ENCODE peak calls at places on chromosomes 12 and 14, in four cellular contexts. K is ovary, C is Peyer's patch, M is body of pancreas. D is an unnamed sample. For H3K4me1, the result is how much of the 10 kb centered on the place peaks cover.

GRCh38 chr12:96233941-96234461 is 39.8 kb downstream of the ELK3 start:
- DNase-seq in K (peak), C (peak), M (peak), D (peak)

GRCh38 chr12:19198272-19198671 is 68.7 kb downstream of the PLEKHA5 start:
- DNase-seq in K (no peak), C (no peak), M (no peak), D (peak)

GRCh38 chr12:100753837-100754236 is 40.7 kb upstream of the ANO4 start:
- DNase-seq in K (no peak), C (no peak), M (no peak), D (no peak)

GRCh38 chr14:100889641-100890040 is 13.9 kb downstream of the RTL1 start:
- DNase-seq in K (no peak), C (no peak), M (no peak), D (no peak)

GRCh38 chr14:71621966-71622365 is 310.3 kb upstream of the RGS6 start:
- DNase-seq in K (no peak), C (no peak), M (no peak), D (no peak)

GRCh38 chr12:51520576-51521325 is 70.3 kb upstream of the SCN8A start:
- DNase-seq in K (no peak), C (no peak), M (no peak), D (no peak)

GRCh38 chr12:30836656-30837445 is 82.1 kb upstream of the CAPRIN2 start:
- DNase-seq in K (no peak), C (no peak), M (no peak), D (no peak)

GRCh38 chr14:106613256-106613655 is 1086.9 kb downstream of the TMEM121 start:
- DNase-seq in K (no peak), C (no peak), M (no peak), D (no peak)

GRCh38 chr12:127025545-127025944 is 1241.4 kb upstream of the TMEM132C start:
- DNase-seq in K (no peak), C (no peak), M (no peak), D (no peak)

GRCh38 chr12:51951843-51952722 is 584 bp downstream of the ACVR1B start:
- DNase-seq in K (peak), C (no peak), M (peak), D (peak)

GRCh38 chr12:14993537-14994266 is 20.9 kb downstream of the PDE6H start:
- DNase-seq in K (no peak), C (no peak), M (no peak), D (peak)

GRCh38 chr12:81077686-81078441 is at the start of gene ACSS3:
- DNase-seq in K (peak), C (no peak), M (peak), D (no peak)

GRCh38 chr12:127809236-127809635 is 457.7 kb upstream of the TMEM132C start:
- DNase-seq in K (no peak), C (no peak), M (peak), D (no peak)

GRCh38 chr12:64780531-64781373 is 21.5 kb upstream of the GNS start:
- DNase-seq in K (peak), C (peak), M (peak), D (peak)

GRCh38 chr14:56810341-56810740 is at the start of gene OTX2:
- DNase-seq in K (no peak), C (no peak), M (no peak), D (no peak)

GRCh38 chr14:31090872-31091764 is 64.9 kb upstream of the STRN3 start:
- DNase-seq in K (no peak), C (no peak), M (peak), D (no peak)

GRCh38 chr12:66627270-66627987 is 51.4 kb downstream of the GRIP1 start:
- DNase-seq in K (no peak), C (no peak), M (peak), D (no peak)

GRCh38 chr12:13229504-13229903 is 33.0 kb downstream of the EMP1 start:
- DNase-seq in K (no peak), C (no peak), M (no peak), D (no peak)

GRCh38 chr12:84502907-84503787 is 409.5 kb downstream of the SLC6A15 start:
- DNase-seq in K (no peak), C (no peak), M (peak), D (peak)

GRCh38 chr12:76883826-76884225 is 5.0 kb upstream of the CSRP2 start:
- DNase-seq in K (peak), C (no peak), M (peak), D (no peak)

GRCh38 chr14:68507544-68508081 is 285.3 kb downstream of the ZFP36L1 start:
- DNase-seq in K (no peak), C (no peak), M (peak), D (no peak)

DNA sequence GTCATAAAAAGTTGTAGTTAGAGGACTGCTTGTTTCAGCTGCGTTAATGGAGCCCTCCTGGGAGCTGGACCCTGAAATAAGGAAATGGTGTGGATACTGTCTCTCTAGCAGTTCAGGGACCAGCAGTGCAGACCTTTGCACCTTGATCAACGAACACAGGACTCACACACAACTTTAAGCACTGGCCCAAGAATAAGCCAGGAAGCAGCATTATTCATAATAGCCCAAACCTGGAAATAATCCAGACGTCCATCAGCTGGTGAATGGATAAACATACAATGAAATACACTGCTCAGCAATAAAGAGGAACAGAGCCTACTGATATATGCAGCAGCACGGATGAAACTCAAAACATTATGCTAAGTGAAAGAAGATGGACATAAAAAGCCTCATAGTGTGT is 304.0 kb upstream of the FKBP4 start:
- DNase-seq in K (no peak), C (no peak), M (no peak), D (no peak)
- H3K4me1 ChIP-seq in K (under half), C (under half), M (under half), D (under half)

GRCh38 chr14:20247651-20248246 is 8.7 kb downstream of the OR11H4 start:
- DNase-seq in K (no peak), C (no peak), M (no peak), D (no peak)
- TF ChIP-seq CTCF in K (no peak), C (no peak), M (peak), D (peak)

GRCh38 chr14:37591311-37591940 is 3.6 kb downstream of the FOXA1 start:
- DNase-seq in K (no peak), C (no peak), M (no peak), D (no peak)
- H3K4me3 ChIP-seq in K (peak), C (no peak), M (no peak), D (no peak)

GRCh38 chr14:104734991-104735779 is 11.2 kb downstream of the ADSS1 start:
- DNase-seq in K (no peak), C (no peak), M (no peak), D (no peak)
- H3K4me1 ChIP-seq in K (under half), C (under half), M (under half), D (under half)

GRCh38 chr14:54025661-54026060 is 69.0 kb upstream of the BMP4 start:
- DNase-seq in K (no peak), C (no peak), M (no peak), D (peak)
- TF ChIP-seq CTCF in K (no peak), C (peak), M (peak), D (peak)

GRCh38 chr12:121798807-121799174 is 5.0 kb upstream of the SETD1B start:
- DNase-seq in K (no peak), C (no peak), M (no peak), D (peak)

GRCh38 chr12:121799842-121800693 is 3.7 kb upstream of the SETD1B start:
- DNase-seq in K (peak), C (peak), M (peak), D (peak)

GRCh38 chr12:121799175-121799841 is 4.5 kb upstream of the SETD1B start:
- DNase-seq in K (no peak), C (no peak), M (peak), D (peak)

GRCh38 chr12:121796855-121797751 is 3.6 kb upstream of the RHOF start:
- DNase-seq in K (peak), C (no peak), M (peak), D (peak)

DNA sequence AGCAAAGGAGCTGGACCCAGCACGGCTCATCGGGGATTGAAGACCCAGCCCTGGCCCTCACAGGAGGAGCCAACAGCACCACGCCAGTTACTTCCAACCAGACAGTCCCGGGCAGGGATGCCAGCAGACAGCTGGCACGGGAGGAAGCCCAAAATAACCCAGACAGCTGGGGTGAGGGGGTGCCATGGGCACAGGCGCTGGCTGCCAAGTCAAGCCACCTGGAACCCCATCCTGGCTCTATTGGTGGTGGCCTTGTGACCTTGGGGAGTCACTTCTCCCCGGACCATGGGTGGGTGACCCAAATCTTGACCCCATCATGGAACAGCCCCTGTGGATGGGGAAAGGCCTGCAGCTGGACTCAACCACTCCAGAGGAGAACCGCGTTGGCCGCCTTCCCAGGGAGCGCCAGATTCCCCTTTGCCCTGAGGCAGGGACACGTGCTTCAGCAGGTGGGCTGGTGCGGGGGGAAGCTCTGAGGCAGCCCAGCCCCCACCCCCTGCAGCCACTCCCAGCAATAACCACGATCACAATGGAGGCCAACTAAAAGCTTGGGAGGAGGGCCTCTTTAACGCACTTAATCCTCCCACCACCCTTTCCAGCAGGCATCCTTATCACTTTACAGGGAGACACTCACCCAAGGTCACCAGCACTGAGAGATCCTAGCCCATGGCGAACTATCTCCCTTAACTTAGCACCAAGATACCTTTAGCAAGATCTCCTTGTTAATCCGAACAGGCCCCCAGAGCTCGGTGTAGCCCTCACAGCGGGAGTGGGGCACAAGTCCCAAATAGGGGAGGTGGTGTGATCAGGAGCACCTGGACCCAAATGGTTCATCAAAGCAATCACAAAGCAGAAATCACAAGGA is 4.7 kb upstream of the RHOF start:
- DNase-seq in K (peak), C (no peak), M (peak), D (peak)
- H3K4me3 ChIP-seq in K (no peak), C (no peak), M (no peak), D (peak)

GRCh38 chr12:121133838-121134237 is 1.2 kb downstream of the P2RX7 start:
- DNase-seq in K (no peak), C (no peak), M (no peak), D (no peak)
- H3K4me1 ChIP-seq in K (under half), C (under half), M (under half), D (under half)

GRCh38 chr12:42104087-42104486 is 40.6 kb downstream of the GXYLT1 start:
- DNase-seq in K (no peak), C (no peak), M (no peak), D (no peak)
- TF ChIP-seq CTCF in K (no peak), C (no peak), M (no peak), D (peak)

DNA sequence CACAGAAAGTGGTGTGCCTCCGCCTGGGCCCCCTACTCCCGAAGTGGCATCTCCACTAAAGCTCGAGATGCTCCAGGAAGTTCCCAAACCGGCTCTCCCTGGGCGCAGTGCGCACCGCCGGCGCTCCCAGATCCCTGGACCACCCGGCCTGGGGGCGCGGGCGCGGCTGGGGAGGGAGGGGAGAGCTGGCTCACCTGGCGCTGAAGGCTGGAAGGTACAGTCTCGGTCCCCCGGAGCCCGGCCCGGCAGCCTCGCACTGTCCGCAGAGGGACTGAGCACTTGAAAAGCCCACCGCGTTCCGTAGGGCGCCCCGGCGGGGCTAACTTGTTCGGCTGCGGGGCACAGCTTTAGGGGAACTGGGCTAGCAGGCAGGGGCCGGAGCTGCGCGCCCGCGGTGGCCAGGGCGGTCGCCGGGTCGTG is 558 bp downstream of the DBX2 start:
- DNase-seq in K (no peak), C (no peak), M (no peak), D (no peak)
- H3K4me3 ChIP-seq in K (no peak), C (no peak), M (no peak), D (no peak)

DNA sequence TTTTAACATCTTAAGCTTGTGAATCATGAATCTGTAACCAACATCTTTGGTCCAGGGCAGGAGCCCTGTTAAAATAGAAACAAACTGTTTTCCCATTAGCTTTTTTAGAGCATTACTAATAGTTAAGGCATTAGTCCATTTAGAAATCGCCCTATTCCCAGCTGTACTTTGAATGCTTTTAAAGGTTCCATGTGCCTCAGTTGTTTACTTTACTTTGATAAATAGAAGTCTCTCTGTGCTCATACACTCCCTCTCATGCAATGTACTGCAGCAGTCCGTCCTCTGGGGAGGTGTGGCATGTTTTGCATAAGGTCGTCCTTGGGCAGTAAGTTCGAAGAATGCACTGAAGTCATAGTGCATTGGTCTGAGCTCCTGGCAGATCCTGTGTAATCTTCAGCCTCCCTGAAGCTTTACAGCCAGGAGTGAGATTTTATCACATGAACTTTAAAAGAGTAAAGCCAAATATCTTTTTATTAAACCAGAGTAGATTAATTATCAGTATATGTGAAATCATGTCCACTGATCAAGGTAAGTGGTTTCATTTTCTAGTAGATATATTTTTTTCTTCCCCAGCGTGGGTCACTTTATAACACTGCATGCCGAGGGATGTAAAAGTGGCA is 134.7 kb downstream of the FGD4 start:
- DNase-seq in K (peak), C (peak), M (peak), D (peak)
- H3K4me1 ChIP-seq in K (under half), C (under half), M (half or more), D (under half)

D was measured in BE2C.